ENCODE peak calls at places on chromosomes 1 and 21, in five cellular contexts. X, L, V, H and Z are unnamed samples.

GRCh38 chr21:43861716-43862115 is 3.3 kb upstream of the AGPAT3 start:
- DNase-seq in X (no peak), L (no peak), V (no peak), H (no peak), Z (no peak)

GRCh38 chr1:157626099-157626498 is 28.2 kb upstream of the FCRL4 start:
- DNase-seq in X (peak), L (peak), V (peak), H (peak), Z (peak)

GRCh38 chr1:225437710-225438437 is 10.0 kb upstream of the LBR start:
- DNase-seq in X (peak), L (no peak), V (no peak), H (no peak), Z (peak)

GRCh38 chr1:170460379-170460778 is 71.6 kb upstream of the GORAB start:
- DNase-seq in X (peak), L (no peak), V (no peak), H (no peak), Z (no peak)

GRCh38 chr1:29592731-29593130 is 356.4 kb downstream of the PTPRU start:
- DNase-seq in X (no peak), L (no peak), V (no peak), H (no peak), Z (no peak)

GRCh38 chr1:31234870-31235269 is 4.8 kb downstream of the NKAIN1 start:
- DNase-seq in X (no peak), L (no peak), V (no peak), H (no peak), Z (no peak)

GRCh38 chr1:94285026-94285654 is 47.8 kb upstream of the ARHGAP29 start:
- DNase-seq in X (no peak), L (no peak), V (no peak), H (no peak), Z (no peak)

GRCh38 chr1:6922096-6922931 is 137.1 kb downstream of the CAMTA1 start:
- DNase-seq in X (no peak), L (no peak), V (no peak), H (no peak), Z (no peak)

GRCh38 chr21:37233551-37234146 is 33.5 kb downstream of the VPS26C start:
- DNase-seq in X (no peak), L (no peak), V (no peak), H (no peak), Z (no peak)

GRCh38 chr1:37739222-37739621 is 25.7 kb downstream of the EPHA10 start:
- DNase-seq in X (no peak), L (no peak), V (peak), H (no peak), Z (no peak)

GRCh38 chr1:212630159-212630900 is 21.8 kb downstream of the ATF3 start:
- DNase-seq in X (peak), L (no peak), V (peak), H (no peak), Z (peak)

GRCh38 chr21:28283652-28284490 is 708.8 kb downstream of the LTN1 start:
- DNase-seq in X (no peak), L (no peak), V (peak), H (no peak), Z (no peak)

GRCh38 chr1:66138613-66139012 is 345.9 kb downstream of the PDE4B start:
- DNase-seq in X (no peak), L (no peak), V (no peak), H (no peak), Z (no peak)

GRCh38 chr21:44932366-44933181 is 7.3 kb upstream of the SLX9 start:
- DNase-seq in X (no peak), L (no peak), V (no peak), H (no peak), Z (no peak)

GRCh38 chr1:202659974-202660373 is 50.3 kb downstream of the SYT2 start:
- DNase-seq in X (no peak), L (no peak), V (no peak), H (no peak), Z (no peak)

GRCh38 chr21:43574741-43575465 is 84.4 kb downstream of the HSF2BP start:
- DNase-seq in X (no peak), L (no peak), V (no peak), H (no peak), Z (no peak)

GRCh38 chr1:3137111-3138100 is 68.4 kb downstream of the PRDM16 start:
- DNase-seq in X (no peak), L (no peak), V (no peak), H (no peak), Z (no peak)

GRCh38 chr1:221458430-221459156 is 283.3 kb downstream of the DUSP10 start:
- DNase-seq in X (no peak), L (no peak), V (no peak), H (no peak), Z (no peak)

GRCh38 chr1:3248416-3249141 is 179.6 kb downstream of the PRDM16 start:
- DNase-seq in X (peak), L (no peak), V (no peak), H (no peak), Z (no peak)

GRCh38 chr1:229874609-229875008 is 192.4 kb upstream of the GALNT2 start:
- DNase-seq in X (no peak), L (no peak), V (no peak), H (no peak), Z (no peak)

GRCh38 chr1:10765734-10766478 is 30.5 kb downstream of the CASZ1 start:
- DNase-seq in X (no peak), L (no peak), V (no peak), H (no peak), Z (no peak)

GRCh38 chr21:33894736-33895288 is 20.8 kb downstream of the ATP5PO start:
- DNase-seq in X (peak), L (peak), V (peak), H (no peak), Z (peak)

GRCh38 chr1:54859687-54860391 is 27.2 kb downstream of the DHCR24 start:
- DNase-seq in X (no peak), L (no peak), V (no peak), H (no peak), Z (no peak)

GRCh38 chr1:12539705-12540579 is 78.1 kb downstream of the DHRS3 start:
- DNase-seq in X (peak), L (no peak), V (peak), H (no peak), Z (no peak)

GRCh38 chr1:202852163-202852904 is 36.6 kb downstream of the RABIF start:
- DNase-seq in X (peak), L (peak), V (peak), H (no peak), Z (peak)

GRCh38 chr1:155082301-155082940 is 3.8 kb downstream of the EFNA3 start:
- DNase-seq in X (no peak), L (no peak), V (no peak), H (no peak), Z (no peak)

GRCh38 chr1:54904476-54905048 is 17.6 kb upstream of the DHCR24 start:
- DNase-seq in X (peak), L (no peak), V (no peak), H (no peak), Z (no peak)

DNA sequence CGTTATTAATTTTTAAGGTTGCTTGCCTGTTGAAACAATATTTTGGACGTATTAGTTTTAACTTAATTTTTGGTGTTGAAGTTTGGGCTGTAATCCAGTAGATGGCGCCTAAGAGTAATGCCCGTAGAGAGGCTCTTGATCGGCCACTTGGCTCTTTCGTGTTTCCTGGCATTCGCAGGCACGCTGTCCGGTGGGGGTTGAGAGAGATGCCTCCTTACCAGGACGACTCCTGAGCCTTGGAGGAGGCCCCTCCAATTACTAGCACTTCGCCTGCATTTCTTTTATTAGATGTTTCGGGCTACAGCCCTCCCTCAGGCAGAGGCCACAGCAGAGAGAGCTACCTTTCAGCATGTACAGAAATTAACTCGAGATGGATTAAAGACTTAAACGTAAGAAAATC is 12.0 kb downstream of the OR2M4 start:
- DNase-seq in X (peak), L (no peak), V (peak), H (peak), Z (peak)
- TF ChIP-seq SUZ12 in X (no peak), L (no peak), V (no peak), H (no peak), Z (no peak)

DNA sequence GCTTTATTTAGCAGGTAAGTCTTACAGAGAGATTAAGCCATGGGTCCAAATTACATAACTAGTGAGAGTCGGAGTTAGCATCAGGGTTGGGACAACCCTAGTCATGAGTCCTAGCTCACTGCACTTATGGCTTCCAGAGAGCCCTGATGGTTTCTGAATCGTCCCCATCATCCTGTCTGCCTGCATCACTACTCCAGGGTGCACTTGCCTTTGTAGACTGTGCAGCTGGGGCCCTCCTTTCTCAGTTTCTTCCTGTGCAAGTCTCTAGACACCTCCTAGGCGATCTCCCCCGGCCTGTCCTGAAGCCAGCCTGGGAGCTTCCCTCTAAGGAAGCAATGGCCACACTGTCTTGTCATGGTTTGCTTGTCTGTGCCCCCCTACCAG is 37.1 kb downstream of the KIAA0040 start:
- DNase-seq in X (no peak), L (no peak), V (no peak), H (no peak), Z (no peak)
- TF ChIP-seq SUZ12 in X (no peak), L (no peak), V (no peak), H (no peak), Z (no peak)

DNA sequence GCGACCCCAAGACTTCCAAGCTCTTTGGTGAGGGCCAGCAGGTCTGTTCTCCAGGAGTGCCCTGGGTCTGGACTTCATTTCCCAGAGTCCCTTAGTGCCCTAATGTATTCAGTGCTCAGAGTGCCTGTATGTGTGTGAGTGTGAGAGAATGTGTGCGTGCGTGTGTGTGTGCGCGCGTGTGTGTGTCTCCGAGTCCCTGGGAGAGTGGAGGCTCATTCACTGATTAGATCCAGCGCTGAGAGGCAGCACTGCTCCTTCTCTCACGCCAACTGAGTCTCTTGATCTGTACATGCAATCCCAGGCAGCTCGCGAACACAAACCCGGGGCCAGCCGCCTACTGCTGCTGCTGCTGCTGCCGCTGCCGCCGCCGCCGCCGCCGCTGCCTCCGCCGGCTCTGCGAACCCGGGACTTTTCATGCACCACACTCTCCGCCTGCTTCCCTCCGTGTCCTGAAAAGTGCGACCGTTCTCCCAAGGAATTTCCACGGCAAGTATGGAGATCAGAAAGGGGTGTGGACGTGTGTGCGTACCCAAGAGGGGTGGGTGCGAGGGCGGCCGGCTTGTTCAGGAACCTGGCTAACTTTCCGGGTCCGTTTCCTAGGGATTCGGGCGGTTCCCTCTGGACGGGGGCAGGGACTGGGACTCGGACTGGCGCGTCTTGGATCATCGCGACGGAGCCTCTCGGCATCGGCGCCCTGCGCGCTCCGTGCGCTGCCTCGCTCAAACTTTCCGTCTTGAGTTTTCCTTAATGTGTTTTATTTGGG is at the start of gene RNF220:
- DNase-seq in X (peak), L (no peak), V (peak), H (no peak), Z (no peak)
- TF ChIP-seq SUZ12 in X (no peak), L (peak), V (peak), H (peak), Z (no peak)

DNA sequence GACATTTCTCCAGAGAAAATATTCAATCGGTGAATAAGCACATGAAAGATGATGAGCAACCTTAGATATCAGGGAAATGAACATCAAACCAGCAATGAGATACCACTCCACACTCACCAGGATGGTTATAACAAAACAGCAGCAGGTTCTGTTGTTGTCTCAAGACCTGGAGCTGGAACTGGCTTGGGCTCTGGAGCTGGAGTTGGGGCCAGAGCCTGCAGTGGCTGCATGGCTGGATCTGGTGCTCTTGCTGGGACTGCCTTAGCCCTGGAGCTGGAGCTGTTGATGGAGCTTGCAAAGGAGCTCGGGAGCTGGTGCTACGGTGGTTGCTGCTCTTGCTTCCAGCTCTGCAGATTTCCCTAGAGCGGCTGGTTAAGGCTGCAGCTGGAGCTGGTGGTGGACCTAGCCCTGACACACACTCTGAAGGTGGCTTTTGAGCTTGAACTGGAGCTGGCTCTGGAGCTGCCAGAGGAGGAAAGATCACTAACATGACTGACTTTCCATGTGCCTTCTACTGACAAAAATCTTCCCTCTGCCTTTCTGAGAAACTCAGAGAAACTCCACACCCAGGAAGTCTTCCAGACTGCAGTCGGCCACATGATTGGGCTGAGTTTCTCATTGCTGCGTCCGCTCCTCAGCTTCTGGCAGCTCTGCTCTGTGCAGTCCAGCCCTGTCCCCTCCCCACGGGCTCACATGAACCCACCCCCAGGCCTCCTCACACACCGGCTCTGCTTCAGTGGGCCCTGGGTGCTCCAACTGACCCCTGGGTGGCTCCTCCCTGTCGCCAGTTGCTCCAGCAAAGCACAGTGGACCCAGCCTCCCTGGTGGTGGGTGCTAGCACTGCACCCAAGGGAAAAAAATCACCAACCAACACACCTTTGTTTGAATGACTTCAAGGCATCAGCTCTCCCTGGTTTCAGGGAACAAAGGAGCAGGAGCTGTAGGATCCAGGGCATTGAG is 139.1 kb upstream of the FMN2 start:
- DNase-seq in X (peak), L (no peak), V (peak), H (no peak), Z (peak)
- TF ChIP-seq SUZ12 in X (no peak), L (no peak), V (no peak), H (no peak), Z (no peak)

GRCh38 chr1:27556435-27556780 is 47.5 kb downstream of the AHDC1 start:
- DNase-seq in X (no peak), L (no peak), V (no peak), H (no peak), Z (no peak)

GRCh38 chr1:27556781-27557595 is 47.0 kb downstream of the AHDC1 start:
- DNase-seq in X (peak), L (peak), V (peak), H (no peak), Z (peak)

GRCh38 chr1:27554293-27554692 is 49.7 kb downstream of the AHDC1 start:
- DNase-seq in X (no peak), L (no peak), V (peak), H (no peak), Z (no peak)

GRCh38 chr1:27554777-27555699 is 48.9 kb downstream of the AHDC1 start:
- DNase-seq in X (no peak), L (no peak), V (no peak), H (no peak), Z (no peak)

GRCh38 chr1:27555700-27556424 is 48.1 kb downstream of the AHDC1 start:
- DNase-seq in X (no peak), L (no peak), V (no peak), H (no peak), Z (no peak)
- TF ChIP-seq SUZ12 in X (no peak), L (no peak), V (no peak), H (no peak), Z (no peak)

GRCh38 chr1:220281159-220281574 is 8.9 kb upstream of the RAB3GAP2 start:
- DNase-seq in X (peak), L (no peak), V (no peak), H (no peak), Z (peak)
- TF ChIP-seq SUZ12 in X (no peak), L (no peak), V (no peak), H (no peak), Z (no peak)